ENCODE peak calls at places on chromosomes 3 and 15, in eight cellular contexts. One of them, this sample, is unnamed.
A peak's percentile ranks its signal among the peaks of the same experiment; 100 is the strongest.

GRCh38 chr3:196048922-196049566 is 32.8 kb downstream of the TFRC start:
- DNase-seq in T-helper 9 cell: no peak
- DNase-seq in naive thymus-derived CD8-positive, alpha-beta T cell: no peak
- DNase-seq in hippocampal formation: no peak
- DNase-seq in stimulated activated naive B cell treated with anti-CD40 and anti-IgM and Interleukin-4, amounts not matched to agents 10 μg/mL and 1 μg/mL and 100 μg/mL, for 72 hours: no peak
- DNase-seq in GM20000: no peak
- DNase-seq in CD4-positive, alpha-beta memory T cell: no peak
- DNase-seq in activated CD4-positive, alpha-beta T cell treated with anti-CD3 and anti-CD28 coated beads for 4 hours: no peak
- DNase-seq in this sample: no peak

GRCh38 chr15:51907136-51907862 is 64.3 kb downstream of the LEO1 start:
- DNase-seq in T-helper 9 cell: no peak
- DNase-seq in naive thymus-derived CD8-positive, alpha-beta T cell: no peak
- DNase-seq in hippocampal formation: no peak
- DNase-seq in stimulated activated naive B cell treated with anti-CD40 and anti-IgM and Interleukin-4, amounts not matched to agents 10 μg/mL and 1 μg/mL and 100 μg/mL, for 72 hours: no peak
- DNase-seq in GM20000: no peak
- DNase-seq in CD4-positive, alpha-beta memory T cell: no peak
- DNase-seq in activated CD4-positive, alpha-beta T cell treated with anti-CD3 and anti-CD28 coated beads for 4 hours: no peak
- DNase-seq in this sample: no peak

GRCh38 chr3:132464066-132464465 is 46.8 kb downstream of the DNAJC13 start:
- DNase-seq in T-helper 9 cell: no peak
- DNase-seq in naive thymus-derived CD8-positive, alpha-beta T cell: no peak
- DNase-seq in hippocampal formation: no peak
- DNase-seq in stimulated activated naive B cell treated with anti-CD40 and anti-IgM and Interleukin-4, amounts not matched to agents 10 μg/mL and 1 μg/mL and 100 μg/mL, for 72 hours: no peak
- DNase-seq in GM20000: no peak
- DNase-seq in CD4-positive, alpha-beta memory T cell: no peak
- DNase-seq in activated CD4-positive, alpha-beta T cell treated with anti-CD3 and anti-CD28 coated beads for 4 hours: no peak
- DNase-seq in this sample: no peak

GRCh38 chr3:24137958-24138875 is 193.1 kb downstream of the NR1D2 start:
- DNase-seq in T-helper 9 cell: no peak
- DNase-seq in naive thymus-derived CD8-positive, alpha-beta T cell: no peak
- DNase-seq in hippocampal formation: no peak
- DNase-seq in stimulated activated naive B cell treated with anti-CD40 and anti-IgM and Interleukin-4, amounts not matched to agents 10 μg/mL and 1 μg/mL and 100 μg/mL, for 72 hours: no peak
- DNase-seq in GM20000: no peak
- DNase-seq in CD4-positive, alpha-beta memory T cell: no peak
- DNase-seq in activated CD4-positive, alpha-beta T cell treated with anti-CD3 and anti-CD28 coated beads for 4 hours: no peak
- DNase-seq in this sample: no peak

GRCh38 chr15:67794832-67795574 is 30.3 kb upstream of the SKOR1 start:
- DNase-seq in T-helper 9 cell: no peak
- DNase-seq in naive thymus-derived CD8-positive, alpha-beta T cell: no peak
- DNase-seq in hippocampal formation: no peak
- DNase-seq in stimulated activated naive B cell treated with anti-CD40 and anti-IgM and Interleukin-4, amounts not matched to agents 10 μg/mL and 1 μg/mL and 100 μg/mL, for 72 hours: no peak
- DNase-seq in GM20000: no peak
- DNase-seq in CD4-positive, alpha-beta memory T cell: no peak
- DNase-seq in activated CD4-positive, alpha-beta T cell treated with anti-CD3 and anti-CD28 coated beads for 4 hours: no peak
- DNase-seq in this sample: no peak

GRCh38 chr15:101156509-101157159 is 95.2 kb downstream of the CHSY1 start:
- DNase-seq in T-helper 9 cell: no peak
- DNase-seq in naive thymus-derived CD8-positive, alpha-beta T cell: no peak
- DNase-seq in hippocampal formation: no peak
- DNase-seq in stimulated activated naive B cell treated with anti-CD40 and anti-IgM and Interleukin-4, amounts not matched to agents 10 μg/mL and 1 μg/mL and 100 μg/mL, for 72 hours: peak; percentile 77
- DNase-seq in GM20000: peak; percentile 84
- DNase-seq in CD4-positive, alpha-beta memory T cell: no peak
- DNase-seq in activated CD4-positive, alpha-beta T cell treated with anti-CD3 and anti-CD28 coated beads for 4 hours: no peak
- DNase-seq in this sample: no peak

GRCh38 chr3:17905996-17906395 is 163.6 kb upstream of the TBC1D5 start:
- DNase-seq in T-helper 9 cell: no peak
- DNase-seq in naive thymus-derived CD8-positive, alpha-beta T cell: no peak
- DNase-seq in hippocampal formation: peak; percentile 12
- DNase-seq in stimulated activated naive B cell treated with anti-CD40 and anti-IgM and Interleukin-4, amounts not matched to agents 10 μg/mL and 1 μg/mL and 100 μg/mL, for 72 hours: no peak
- DNase-seq in GM20000: no peak
- DNase-seq in CD4-positive, alpha-beta memory T cell: no peak
- DNase-seq in activated CD4-positive, alpha-beta T cell treated with anti-CD3 and anti-CD28 coated beads for 4 hours: no peak
- DNase-seq in this sample: peak; percentile 97

GRCh38 chr15:81224232-81224631 is 27.6 kb downstream of the IL16 start:
- DNase-seq in T-helper 9 cell: no peak
- DNase-seq in naive thymus-derived CD8-positive, alpha-beta T cell: no peak
- DNase-seq in hippocampal formation: no peak
- DNase-seq in stimulated activated naive B cell treated with anti-CD40 and anti-IgM and Interleukin-4, amounts not matched to agents 10 μg/mL and 1 μg/mL and 100 μg/mL, for 72 hours: no peak
- DNase-seq in GM20000: no peak
- DNase-seq in CD4-positive, alpha-beta memory T cell: no peak
- DNase-seq in activated CD4-positive, alpha-beta T cell treated with anti-CD3 and anti-CD28 coated beads for 4 hours: no peak
- DNase-seq in this sample: no peak

GRCh38 chr15:75583689-75584088 is 4.6 kb upstream of the PTPN9 start:
- DNase-seq in T-helper 9 cell: no peak
- DNase-seq in naive thymus-derived CD8-positive, alpha-beta T cell: no peak
- DNase-seq in hippocampal formation: no peak
- DNase-seq in stimulated activated naive B cell treated with anti-CD40 and anti-IgM and Interleukin-4, amounts not matched to agents 10 μg/mL and 1 μg/mL and 100 μg/mL, for 72 hours: no peak
- DNase-seq in GM20000: no peak
- DNase-seq in CD4-positive, alpha-beta memory T cell: no peak
- DNase-seq in activated CD4-positive, alpha-beta T cell treated with anti-CD3 and anti-CD28 coated beads for 4 hours: no peak
- DNase-seq in this sample: no peak

This sample was measured in MV-4-11.